ENCODE peak calls at places on chromosome 15, in nine cellular contexts. N is mucosa of descending colon, Y is glutamatergic neuron, S is neural crest cell, D is heart left ventricle, P is bronchial epithelial cell, U is cardiac muscle cell, G is brain microvascular endothelial cell, W is AG09309. R is an unnamed sample.
A peak's percentile ranks its signal among the peaks of the same experiment; 100 is the strongest.

GRCh38 chr15:28998511-28998910 is 112.7 kb downstream of the APBA2 start:
- DNase-seq in N (no peak), G (no peak), S (no peak), U (no peak), Y (no peak), P (no peak), W (no peak), D (no peak), R (peak; percentile 16)

GRCh38 chr15:99537344-99537743 is 28.4 kb upstream of the MEF2A start:
- DNase-seq in W (no peak), Y (peak; percentile 35), D (peak; percentile 60), N (no peak), S (no peak), G (peak; percentile 47), P (no peak), U (no peak), R (no peak)

GRCh38 chr15:38370079-38370478 is 83.8 kb upstream of the FAM98B start:
- DNase-seq in W (no peak), P (no peak), N (no peak), S (no peak), U (no peak), Y (no peak), G (no peak), D (no peak), R (no peak)

GRCh38 chr15:96225642-96226259 is 104.7 kb upstream of the NR2F2 start:
- DNase-seq in D (no peak), W (no peak), S (no peak), Y (no peak), G (no peak), U (no peak), N (no peak), P (peak; percentile 76), R (peak; percentile 17)

GRCh38 chr15:58438956-58439355 is 7.2 kb downstream of the LIPC start:
- DNase-seq in P (peak; percentile 59), Y (peak; percentile 29), N (peak; percentile 70), D (peak; percentile 69), W (peak; percentile 16), S (peak; percentile 14), U (peak; percentile 66), G (peak; percentile 36), R (peak; percentile 62)

GRCh38 chr15:29612096-29612495 is 210.2 kb downstream of the TJP1 start:
- DNase-seq in Y (no peak), U (no peak), W (peak; percentile 61), G (peak; percentile 96), S (no peak), P (no peak), N (no peak), D (no peak), R (peak; percentile 12)

GRCh38 chr15:27833974-27834373 is 265.1 kb downstream of the OCA2 start:
- DNase-seq in P (no peak), S (no peak), G (no peak), U (no peak), N (no peak), W (no peak), Y (no peak), D (no peak), R (no peak)

GRCh38 chr15:67219288-67219687 is 35.2 kb downstream of the AAGAB start:
- DNase-seq in Y (no peak), N (no peak), S (no peak), G (no peak), P (no peak), W (no peak), U (no peak), D (no peak), R (no peak)

GRCh38 chr15:77784361-77785292 is 151.9 kb upstream of the LINGO1 start:
- DNase-seq in Y (peak; percentile 60), D (no peak), N (peak; percentile 9), U (no peak), S (peak; percentile 10), P (peak; percentile 1), W (no peak), G (peak; percentile 4), R (peak; percentile 52)
- TF ChIP-seq CTCF in Y (peak; percentile 62), D (peak; percentile 30), N (no peak), U (peak; percentile 58), S (peak; percentile 48), P (peak; percentile 43), W (peak; percentile 36), G (peak; percentile 63), R (peak; percentile 11)

GRCh38 chr15:75029378-75030022 is 6.1 kb downstream of the PPCDC start:
- DNase-seq in S (peak; percentile 95), P (peak; percentile 61), Y (peak; percentile 95), U (peak; percentile 92), W (peak; percentile 46), G (peak; percentile 85), D (peak; percentile 95), N (peak; percentile 99), R (peak; percentile 94)
- TF ChIP-seq CTCF in S (peak; percentile 96), P (peak; percentile 92), Y (peak; percentile 96), U (peak; percentile 89), W (peak; percentile 92), G (peak; percentile 94), D (peak; percentile 94), N (peak; percentile 92), R (peak; percentile 91)

GRCh38 chr15:78906310-78906608 is 33.6 kb downstream of the MORF4L1 start:
- DNase-seq in S (no peak), U (no peak), W (peak; percentile 66), D (no peak), P (peak; percentile 63), Y (no peak), G (peak; percentile 77), N (no peak), R (peak; percentile 73)

GRCh38 chr15:78904599-78905358 is 32.1 kb downstream of the MORF4L1 start:
- DNase-seq in G (no peak), W (no peak), N (no peak), U (no peak), S (no peak), P (no peak), D (no peak), Y (no peak), R (no peak)

GRCh38 chr15:78909160-78909695 is 35.6 kb downstream of the CTSH start:
- DNase-seq in D (no peak), G (no peak), N (no peak), P (no peak), W (no peak), S (no peak), U (no peak), Y (no peak), R (no peak)

GRCh38 chr15:78909791-78910228 is 35.0 kb downstream of the CTSH start:
- DNase-seq in D (no peak), W (no peak), G (peak; percentile 39), U (peak; percentile 77), N (peak; percentile 54), Y (peak; percentile 67), P (peak; percentile 39), S (peak; percentile 52), R (peak; percentile 66)

DNA sequence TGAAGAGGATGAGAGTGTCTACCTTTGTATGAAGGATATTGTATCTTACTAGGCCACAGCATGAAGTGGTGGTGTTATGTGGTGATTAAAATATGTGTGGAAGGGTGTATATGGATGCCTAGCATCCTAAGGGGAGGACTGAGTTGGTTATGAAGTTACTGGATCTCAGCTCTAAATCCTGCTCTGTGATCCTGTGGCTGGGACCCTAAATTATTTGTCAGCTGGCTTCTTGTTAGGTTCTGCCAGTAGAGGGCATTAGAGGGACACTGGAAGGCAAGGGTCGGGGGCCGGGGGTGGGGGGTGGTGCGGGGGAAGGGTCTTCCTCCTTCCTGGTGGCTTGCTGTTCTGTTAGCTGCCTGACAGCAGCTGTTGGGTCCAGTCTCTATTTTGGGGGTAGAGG is 34.9 kb downstream of the MORF4L1 start:
- DNase-seq in S (no peak), Y (no peak), N (no peak), G (no peak), D (no peak), W (no peak), U (peak; percentile 53), P (no peak), R (no peak)
- TF ChIP-seq CTCF in S (peak; percentile 45), Y (peak; percentile 36), N (no peak), G (peak; percentile 39), D (no peak), W (peak; percentile 29), U (peak; percentile 31), P (peak; percentile 16), R (peak; percentile 26)

GRCh38 chr15:83380026-83380425 is 67.1 kb upstream of the SH3GL3 start:
- DNase-seq in W (no peak), D (no peak), Y (no peak), S (no peak), U (no peak), P (peak; percentile 78), G (no peak), N (no peak), R (peak; percentile 54)

GRCh38 chr15:83378921-83379561 is 68.1 kb upstream of the SH3GL3 start:
- DNase-seq in S (no peak), D (no peak), Y (no peak), P (peak; percentile 81), U (no peak), N (no peak), W (no peak), G (no peak), R (peak; percentile 83)

GRCh38 chr15:83379574-83379973 is 67.6 kb upstream of the SH3GL3 start:
- DNase-seq in N (no peak), D (no peak), G (no peak), U (no peak), W (no peak), S (no peak), P (peak; percentile 86), Y (no peak), R (peak; percentile 88)

GRCh38 chr15:83380682-83381081 is 66.5 kb upstream of the SH3GL3 start:
- DNase-seq in N (peak; percentile 23), P (peak; percentile 89), U (peak; percentile 66), S (no peak), Y (peak; percentile 47), W (peak; percentile 7), D (peak; percentile 42), G (peak; percentile 6), R (peak; percentile 79)
- TF ChIP-seq CTCF in N (no peak), P (peak; percentile 36), U (peak; percentile 46), S (peak; percentile 50), Y (no peak), W (peak; percentile 51), D (peak; percentile 54), G (peak; percentile 47), R (peak; percentile 26)

GRCh38 chr15:90087454-90088154 is 14.7 kb downstream of the IDH2 start:
- DNase-seq in P (no peak), Y (no peak), U (no peak), D (no peak), S (no peak), N (no peak), G (no peak), W (no peak), R (peak; percentile 70)
- TF ChIP-seq CTCF in P (peak; percentile 45), Y (peak; percentile 5), U (peak; percentile 28), D (no peak), S (peak; percentile 19), N (no peak), G (peak; percentile 58), W (peak; percentile 20), R (peak; percentile 28)

GRCh38 chr15:31953573-31953972 is 76.7 kb upstream of the CHRNA7 start:
- DNase-seq in P (no peak), U (no peak), S (no peak), G (no peak), Y (no peak), D (no peak), W (no peak), N (no peak), R (no peak)

GRCh38 chr15:31954364-31954763 is 76.0 kb upstream of the CHRNA7 start:
- DNase-seq in U (no peak), G (no peak), S (no peak), N (no peak), W (no peak), P (no peak), Y (no peak), D (no peak), R (no peak)

GRCh38 chr15:31955734-31956133 is 74.6 kb upstream of the CHRNA7 start:
- DNase-seq in G (no peak), S (no peak), P (no peak), Y (no peak), N (no peak), U (no peak), W (no peak), D (no peak), R (no peak)
- TF ChIP-seq CTCF in G (no peak), S (no peak), P (no peak), Y (no peak), N (no peak), U (no peak), W (no peak), D (no peak), R (no peak)